ENCODE peak calls at places on chromosomes 2 and 18, in five cellular contexts. H is neuronal stem cell, T is IMR-90, B is H9, M is mesendoderm. Z is an unnamed sample.

GRCh38 chr2:7281348-7281747 is 364.1 kb downstream of the RNF144A start:
- DNase-seq in B (no peak), H (no peak), T (no peak), M (no peak), Z (no peak)

GRCh38 chr2:149027602-149028250 is 10.8 kb upstream of the LYPD6B start:
- DNase-seq in B (no peak), T (no peak), M (peak), H (no peak), Z (no peak)

GRCh38 chr2:55047677-55048299 is 2.5 kb downstream of the RTN4 start:
- DNase-seq in B (no peak), T (peak), M (no peak), H (no peak), Z (peak)

GRCh38 chr2:96315400-96316071 is 9.6 kb upstream of the ITPRIPL1 start:
- DNase-seq in B (no peak), M (peak), H (no peak), T (peak), Z (peak)

GRCh38 chr2:140085674-140086073 is 1305.5 kb upstream of the NXPH2 start:
- DNase-seq in B (no peak), M (no peak), T (no peak), H (no peak), Z (peak)

GRCh38 chr2:112541315-112542122 is 746 bp upstream of the POLR1B start:
- DNase-seq in H (peak), M (peak), B (peak), T (peak), Z (peak)

GRCh38 chr2:15364561-15364960 is 196.6 kb downstream of the NBAS start:
- DNase-seq in H (no peak), B (no peak), M (no peak), T (peak), Z (no peak)

GRCh38 chr2:145503511-145503910 is 983.6 kb upstream of the ZEB2 start:
- DNase-seq in B (no peak), H (no peak), T (peak), M (peak), Z (peak)

GRCh38 chr2:70144443-70145167 is 46.2 kb downstream of the C2orf42 start:
- DNase-seq in M (no peak), T (no peak), B (no peak), H (no peak), Z (no peak)

GRCh38 chr2:172726172-172726735 is 9.4 kb upstream of the RAPGEF4 start:
- DNase-seq in M (peak), B (no peak), H (no peak), T (peak), Z (no peak)

GRCh38 chr2:239832101-239832994 is 192.8 kb downstream of the NDUFA10 start:
- DNase-seq in M (no peak), H (no peak), T (no peak), B (peak), Z (no peak)

GRCh38 chr2:68088950-68089349 is 26.1 kb upstream of the C1D start:
- DNase-seq in B (no peak), M (no peak), H (no peak), T (peak), Z (peak)

GRCh38 chr2:8682719-8683667 is 1.1 kb downstream of the ID2 start:
- DNase-seq in B (no peak), H (peak), M (peak), T (peak), Z (peak)

GRCh38 chr2:176407711-176408110 is 138.5 kb downstream of the MTX2 start:
- DNase-seq in H (no peak), T (no peak), B (no peak), M (no peak), Z (no peak)

GRCh38 chr2:217386041-217386440 is 526.2 kb upstream of the TNP1 start:
- DNase-seq in H (no peak), T (no peak), M (no peak), B (no peak), Z (no peak)

GRCh38 chr18:54240629-54241107 is 16.2 kb upstream of the MBD2 start:
- DNase-seq in M (no peak), T (no peak), B (no peak), H (no peak), Z (no peak)

GRCh38 chr2:134083548-134083947 is 170.3 kb upstream of the MGAT5 start:
- DNase-seq in B (no peak), T (peak), M (no peak), H (no peak), Z (no peak)

GRCh38 chr2:239889641-239890055 is 135.5 kb downstream of the NDUFA10 start:
- DNase-seq in M (no peak), H (no peak), T (no peak), B (no peak), Z (no peak)

GRCh38 chr2:24253303-24253919 is 78.6 kb downstream of the FAM228A start:
- DNase-seq in B (no peak), T (peak), M (peak), H (no peak), Z (no peak)

GRCh38 chr2:145994910-145995309 is 1475.0 kb upstream of the ZEB2 start:
- DNase-seq in M (no peak), H (no peak), T (no peak), B (no peak), Z (peak)

GRCh38 chr2:232325324-232326273 is 53.0 kb upstream of the ALPP start:
- DNase-seq in H (peak), M (peak), T (peak), B (peak), Z (peak)

DNA sequence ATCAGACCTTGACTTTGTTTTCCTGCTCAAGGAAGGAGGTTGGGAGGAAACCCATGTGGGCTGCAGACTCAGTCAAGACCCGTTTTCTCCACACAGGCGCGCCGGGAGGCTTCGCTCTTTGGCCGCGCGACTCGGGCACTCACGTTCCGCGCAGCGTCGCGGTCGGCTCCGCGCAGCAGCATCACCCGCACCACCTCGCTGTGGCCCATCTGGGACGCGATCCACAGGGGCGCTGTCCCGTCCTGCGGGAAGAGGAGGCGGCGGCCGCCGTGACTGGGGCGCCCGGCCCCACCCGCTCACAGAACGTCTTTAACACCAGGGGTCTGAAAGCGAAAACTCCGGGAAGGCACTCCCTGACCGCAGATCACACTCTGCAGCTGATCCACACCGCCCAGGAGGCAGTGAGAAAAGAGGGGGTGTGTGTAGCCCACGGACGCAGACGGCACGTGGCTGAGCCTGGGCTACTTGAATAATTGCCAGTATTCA is 33.1 kb upstream of the NPC1 start:
- DNase-seq in B (no peak), H (peak), M (peak), T (no peak), Z (peak)
- H4K8ac ChIP-seq in B (no peak), H (no peak), M (no peak), T (peak), Z (no peak)

DNA sequence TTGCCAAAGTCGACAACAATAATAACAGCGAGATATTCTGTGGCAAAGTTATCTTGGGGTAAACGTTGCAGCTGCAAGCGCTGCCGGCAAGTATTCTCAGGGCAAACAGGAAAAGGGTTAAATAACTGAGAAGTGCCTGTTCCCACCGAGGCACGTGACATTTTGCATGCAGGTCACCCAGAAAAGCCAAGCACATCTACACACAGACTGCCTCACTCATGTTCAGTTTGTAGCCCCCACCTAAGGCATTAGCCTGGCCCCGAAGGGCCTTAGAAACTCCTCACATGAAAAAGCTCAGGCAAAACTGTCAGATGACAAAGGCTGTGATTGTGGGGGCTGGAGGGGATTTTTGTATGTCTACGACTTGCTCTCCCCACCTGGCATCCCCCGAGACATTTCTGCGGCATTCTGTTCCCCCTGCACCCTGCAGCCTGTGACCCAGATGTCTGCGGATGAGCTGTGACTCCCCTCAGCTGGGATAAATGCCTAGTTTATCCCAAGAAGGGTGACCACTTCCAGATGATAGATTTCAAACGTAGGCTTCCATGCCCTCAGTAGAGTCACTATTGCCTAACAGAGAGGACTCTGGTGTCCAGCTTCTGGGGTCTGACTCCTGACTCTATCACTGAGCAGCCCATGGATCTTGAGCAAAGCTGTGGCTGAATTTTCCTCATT is 215.2 kb upstream of the SIX2 start:
- DNase-seq in H (no peak), T (no peak), B (no peak), M (no peak), Z (no peak)
- H4K8ac ChIP-seq in H (no peak), T (no peak), B (no peak), M (no peak), Z (no peak)

DNA sequence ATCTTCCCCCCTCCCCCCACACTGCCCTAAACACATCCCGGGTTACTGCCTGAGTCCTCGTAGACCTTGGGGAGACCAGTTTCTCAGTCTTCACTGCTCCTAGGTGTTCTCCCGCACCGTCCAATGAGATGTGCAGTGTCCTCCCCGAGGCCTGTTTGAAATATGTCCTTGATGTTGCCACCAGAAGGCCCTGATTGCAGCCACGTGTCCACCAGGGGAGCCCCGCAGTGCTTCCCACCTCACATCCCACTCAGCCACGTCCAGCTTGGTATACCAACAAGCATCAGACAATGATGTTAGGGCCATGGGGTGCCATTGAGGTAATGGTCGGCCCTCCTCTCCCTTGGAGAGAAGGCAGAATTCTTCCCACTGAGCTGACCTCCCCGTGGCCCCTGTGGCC is 38.7 kb downstream of the TCF7L1 start:
- DNase-seq in H (no peak), T (no peak), B (no peak), M (no peak), Z (no peak)
- H4K8ac ChIP-seq in H (no peak), T (no peak), B (no peak), M (no peak), Z (no peak)

DNA sequence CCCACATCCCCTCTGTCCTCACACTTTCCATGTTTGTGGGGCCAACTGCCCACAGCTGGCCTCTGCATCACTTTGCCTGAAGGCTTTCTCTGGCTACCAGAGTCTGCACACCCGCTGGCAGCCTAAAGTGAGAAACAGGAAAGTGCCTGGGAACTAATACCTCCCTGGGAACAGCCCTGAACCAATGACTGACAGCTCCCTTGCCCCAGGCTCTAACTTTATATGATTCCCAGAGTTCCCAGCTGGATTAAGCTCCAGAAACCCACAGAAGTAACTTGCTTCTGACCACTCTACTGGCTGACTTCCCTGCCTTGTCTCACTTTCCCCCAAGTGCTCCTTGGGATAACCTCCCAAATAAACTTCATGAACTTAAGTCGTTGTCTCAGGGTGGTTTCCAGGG is 159.6 kb upstream of the LMAN1 start:
- DNase-seq in H (no peak), B (no peak), M (no peak), T (no peak), Z (no peak)
- H4K8ac ChIP-seq in H (no peak), B (no peak), M (no peak), T (no peak), Z (no peak)

DNA sequence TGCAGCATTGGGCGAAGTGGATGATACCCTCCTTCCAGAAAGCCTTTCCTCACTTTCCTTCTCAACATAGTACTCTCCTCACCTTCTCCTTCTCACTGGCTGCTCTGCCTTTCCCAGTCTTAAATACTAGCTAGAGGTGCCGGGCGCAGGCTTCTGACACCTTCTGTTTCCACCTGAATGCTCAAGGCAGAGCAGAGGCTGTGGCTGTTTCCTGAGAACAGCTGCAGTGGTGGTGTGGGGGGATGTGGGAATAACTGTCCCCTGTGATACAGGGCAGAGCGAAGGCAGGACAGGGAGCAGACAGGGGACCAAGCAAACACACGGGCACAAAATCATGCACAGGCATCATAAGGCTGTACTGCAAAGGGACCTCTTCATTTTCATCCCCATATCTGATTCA is 303.1 kb downstream of the SS18 start:
- DNase-seq in H (no peak), B (no peak), T (no peak), M (no peak), Z (no peak)
- H4K8ac ChIP-seq in H (no peak), B (no peak), T (no peak), M (no peak), Z (peak)

GRCh38 chr2:237964578-237965404 is 2.0 kb upstream of the UBE2F start:
- DNase-seq in B (no peak), T (peak), H (no peak), M (no peak), Z (no peak)

GRCh38 chr2:237966565-237967462 is at the start of gene UBE2F:
- DNase-seq in B (peak), T (peak), H (peak), M (peak), Z (peak)

GRCh38 chr2:237967463-237967871 is 653 bp downstream of the UBE2F start:
- DNase-seq in B (no peak), H (no peak), M (no peak), T (no peak), Z (peak)

GRCh38 chr2:237964194-237964577 is 2.6 kb upstream of the UBE2F start:
- DNase-seq in T (no peak), M (no peak), H (no peak), B (no peak), Z (no peak)

GRCh38 chr2:237966250-237966564 is 607 bp upstream of the UBE2F start:
- DNase-seq in M (no peak), B (no peak), T (no peak), H (no peak), Z (no peak)
- H4K8ac ChIP-seq in M (no peak), B (no peak), T (peak), H (no peak), Z (peak)

DNA sequence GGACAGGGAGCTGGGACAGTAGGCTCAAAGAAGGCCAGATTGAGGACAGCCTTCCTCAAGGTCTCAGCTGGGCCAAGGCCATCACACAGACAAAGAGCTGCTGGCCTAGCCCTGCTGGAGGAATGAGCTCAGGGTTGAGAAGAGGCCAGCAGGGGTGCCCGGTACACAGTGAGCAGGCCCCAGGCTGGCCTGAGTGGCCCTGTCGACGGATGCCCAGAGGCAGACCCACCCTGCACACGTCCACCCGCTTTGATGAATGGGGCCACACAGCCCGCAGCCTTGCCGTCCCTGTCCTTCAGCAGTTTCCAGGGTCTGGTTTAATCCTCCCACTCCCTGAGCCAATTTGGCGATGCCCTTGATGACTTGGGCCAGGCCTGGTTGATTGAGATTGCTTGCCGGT is 141.5 kb downstream of the CTIF start:
- DNase-seq in B (no peak), T (no peak), M (no peak), H (no peak), Z (no peak)
- H4K8ac ChIP-seq in B (no peak), T (no peak), M (no peak), H (no peak), Z (no peak)

GRCh38 chr2:63591566-63592175 is 2.9 kb downstream of the MDH1 start:
- DNase-seq in M (no peak), B (no peak), H (no peak), T (no peak), Z (peak)

GRCh38 chr2:63590621-63591408 is 2.1 kb downstream of the MDH1 start:
- DNase-seq in T (no peak), M (peak), H (no peak), B (no peak), Z (peak)

GRCh38 chr2:63588385-63589147 is at the start of the genes MDH1 and WDPCP:
- DNase-seq in T (peak), M (peak), B (peak), H (peak), Z (peak)

GRCh38 chr2:63589148-63589972 is 597 bp downstream of the MDH1 start:
- DNase-seq in H (no peak), T (no peak), B (no peak), M (peak), Z (peak)

DNA sequence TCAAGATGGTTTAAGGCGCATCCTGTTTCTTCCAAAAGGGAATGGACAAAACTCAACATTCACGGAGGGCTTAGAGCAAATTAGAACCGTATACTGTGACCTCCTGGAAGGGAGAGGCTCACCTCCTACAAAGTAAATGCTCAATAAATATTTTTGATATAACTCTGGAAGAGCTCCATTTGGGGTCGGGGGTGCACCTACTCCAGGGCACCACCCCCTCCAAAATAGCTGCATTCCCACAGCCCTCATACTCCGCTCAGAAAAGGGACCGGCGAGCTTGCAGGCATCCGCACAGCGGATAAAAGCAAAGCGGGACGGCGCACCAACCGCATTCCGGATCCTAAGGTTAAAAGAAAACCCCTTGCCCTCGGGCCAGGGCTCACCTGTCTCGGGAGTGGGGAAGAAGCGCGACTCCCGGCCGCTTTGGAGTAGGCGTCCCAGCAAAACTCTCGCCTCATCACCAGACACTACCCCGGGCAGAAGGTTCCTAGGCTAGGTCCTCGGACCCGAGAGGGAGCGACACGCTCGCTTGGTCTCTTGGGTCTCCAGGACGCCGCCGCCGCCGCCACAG is 378 bp downstream of the WDPCP start:
- DNase-seq in B (no peak), H (no peak), M (no peak), T (no peak), Z (no peak)
- H4K8ac ChIP-seq in B (no peak), H (no peak), M (no peak), T (peak), Z (peak)

DNA sequence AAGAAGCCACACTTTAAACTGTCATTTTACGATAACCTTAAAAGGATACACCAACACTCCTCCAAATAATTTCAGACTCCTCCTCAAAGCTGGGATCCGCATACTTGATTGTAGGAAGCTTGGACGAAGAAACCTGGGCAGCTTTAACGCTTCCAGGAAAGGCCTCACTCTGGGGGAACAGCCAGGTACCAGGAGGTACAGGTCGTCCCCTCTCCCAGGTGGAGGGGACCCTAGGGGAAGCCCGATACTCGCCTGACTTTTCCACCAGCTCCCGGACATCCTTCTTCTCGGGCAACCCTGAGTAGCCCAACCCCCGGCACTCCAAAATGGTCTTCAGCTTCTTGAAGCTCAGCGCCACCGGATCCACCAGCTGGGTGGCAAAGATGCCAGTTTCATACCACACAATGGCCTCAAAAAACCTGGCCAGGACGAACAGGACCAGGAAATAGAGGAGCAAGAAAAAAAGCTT is 1.2 kb downstream of the RNF103 start:
- DNase-seq in T (peak), M (peak), H (peak), B (no peak), Z (peak)
- H4K8ac ChIP-seq in T (peak), M (no peak), H (no peak), B (no peak), Z (no peak)